ENCODE peak calls at places on chromosomes 1 and 21, in seven cellular contexts. P is NCI-H510A treated with DMSO at 0.1 percent for 48 hours; U is SK-N-SH; Q is HT-29; H is activated naive CD4-positive, alpha-beta T cell; M is retina; N is RKO. C is an unnamed sample.

GRCh38 chr1:200253774-200254495 is 155.9 kb downstream of the ZNF281 start:
- DNase-seq in N (no peak), P (no peak), U (no peak), H (no peak), M (no peak), Q (no peak), C (no peak)

GRCh38 chr1:229114781-229115417 is 156.0 kb upstream of the RAB4A start:
- DNase-seq in H (no peak), P (no peak), Q (no peak), M (no peak), U (no peak), N (no peak), C (peak)

GRCh38 chr1:230286890-230287269 is 139.3 kb downstream of the PGBD5 start:
- DNase-seq in Q (no peak), N (no peak), M (no peak), U (no peak), H (no peak), P (no peak), C (no peak)

GRCh38 chr21:31326478-31327247 is 17.4 kb downstream of the TIAM1 start:
- DNase-seq in U (no peak), M (peak), H (no peak), N (no peak), Q (no peak), P (no peak), C (no peak)

GRCh38 chr1:91712981-91713841 is 172.7 kb downstream of the TGFBR3 start:
- DNase-seq in P (no peak), M (no peak), U (no peak), N (no peak), Q (no peak), H (no peak), C (no peak)

GRCh38 chr1:3783651-3784474 is 11.3 kb downstream of the SMIM1 start:
- DNase-seq in M (no peak), P (no peak), H (no peak), Q (no peak), U (no peak), N (no peak), C (no peak)

GRCh38 chr1:244311784-244312532 is 139.8 kb downstream of the ADSS2 start:
- DNase-seq in H (no peak), Q (no peak), N (no peak), U (no peak), M (peak), P (no peak), C (no peak)

GRCh38 chr1:53121319-53122172 is 20.9 kb downstream of the SLC1A7 start:
- DNase-seq in P (no peak), Q (no peak), H (no peak), M (peak), U (peak), N (no peak), C (peak)

GRCh38 chr1:225849905-225850304 is 32.3 kb downstream of the TMEM63A start:
- DNase-seq in N (no peak), M (no peak), H (peak), U (peak), P (no peak), Q (no peak), C (no peak)

GRCh38 chr21:42545745-42546144 is 32.1 kb downstream of the SLC37A1 start:
- DNase-seq in P (no peak), H (no peak), Q (no peak), N (no peak), U (no peak), M (no peak), C (no peak)

GRCh38 chr1:204115128-204115527 is 36.7 kb downstream of the ETNK2 start:
- DNase-seq in M (no peak), P (no peak), U (no peak), N (no peak), Q (no peak), H (no peak), C (no peak)